ENCODE peak calls at places on chromosomes 3 and 15, in five cellular contexts. N is NCI-H1436, E is SW 1271, V is coronary artery, Z is NCI-H1105 treated with DMSO at 0.1 percent for 48 hours. X is an unnamed sample.
A peak's percentile ranks its signal among the peaks of the same experiment; 100 is the strongest.

GRCh38 chr15:80578206-80578595 is 116.9 kb upstream of the ABHD17C start:
- DNase-seq in N (no peak), Z (no peak), V (no peak), E (no peak), X (no peak)

GRCh38 chr15:99452728-99453643 is 112.8 kb upstream of the MEF2A start:
- DNase-seq in Z (no peak), E (no peak), V (peak; percentile 86), N (no peak), X (no peak)

GRCh38 chr3:155101398-155101797 is 21.3 kb downstream of the MME start:
- DNase-seq in N (no peak), E (no peak), Z (no peak), V (no peak), X (no peak)

GRCh38 chr3:122350814-122351418 is 25.9 kb downstream of the CSTA start:
- DNase-seq in V (no peak), Z (no peak), E (no peak), N (no peak), X (no peak)

GRCh38 chr15:68684476-68684875 is 105.7 kb downstream of the CORO2B start:
- DNase-seq in E (no peak), Z (no peak), N (no peak), V (peak; percentile 45), X (no peak)

GRCh38 chr3:143769663-143770062 is 78.6 kb downstream of the SLC9A9 start:
- DNase-seq in N (peak; percentile 10), E (no peak), V (no peak), Z (no peak), X (no peak)

GRCh38 chr3:139520028-139520737 is 19.4 kb downstream of the RBP1 start:
- DNase-seq in V (peak; percentile 65), N (peak; percentile 23), Z (no peak), E (no peak), X (no peak)

GRCh38 chr3:37768107-37768809 is 93.4 kb upstream of the CTDSPL start:
- DNase-seq in N (no peak), E (no peak), Z (peak; percentile 24), V (no peak), X (peak; percentile 43)

GRCh38 chr15:68774521-68775293 is 46.0 kb downstream of the ANP32A start:
- DNase-seq in Z (no peak), E (no peak), V (peak; percentile 64), N (no peak), X (no peak)

GRCh38 chr3:121515862-121516261 is 29.9 kb downstream of the POLQ start:
- DNase-seq in Z (no peak), E (no peak), N (no peak), V (no peak), X (no peak)

GRCh38 chr3:189914799-189915198 is 205.9 kb downstream of the P3H2 start:
- DNase-seq in E (peak; percentile 84), V (no peak), Z (no peak), N (no peak), X (no peak)

GRCh38 chr3:156939315-156939714 is 113.2 kb downstream of the LEKR1 start:
- DNase-seq in E (no peak), V (no peak), N (no peak), Z (no peak), X (no peak)

GRCh38 chr3:176595307-176595706 is 602.0 kb downstream of the TBL1XR1 start:
- DNase-seq in E (no peak), Z (no peak), N (no peak), V (no peak), X (no peak)

GRCh38 chr15:58260911-58261267 is 122.7 kb downstream of the AQP9 start:
- DNase-seq in N (peak; percentile 48), Z (peak; percentile 92), E (no peak), V (no peak), X (peak; percentile 75)

GRCh38 chr3:109089265-109089664 is 28.7 kb downstream of the MORC1 start:
- DNase-seq in E (no peak), V (no peak), N (no peak), Z (no peak), X (no peak)

GRCh38 chr3:76700323-76700722 is 339.6 kb upstream of the ROBO2 start:
- DNase-seq in V (no peak), N (no peak), Z (no peak), E (no peak), X (no peak)

GRCh38 chr3:159453036-159453435 is 535.6 kb upstream of the IL12A start:
- DNase-seq in N (no peak), V (no peak), E (no peak), Z (no peak), X (no peak)

GRCh38 chr3:196207833-196208607 is 3.2 kb downstream of the ZDHHC19 start:
- DNase-seq in Z (no peak), E (no peak), V (no peak), N (no peak), X (peak; percentile 76)

GRCh38 chr15:101258238-101259144 is 6.6 kb upstream of the CHSY1 start:
- DNase-seq in E (peak; percentile 79), N (peak; percentile 9), Z (peak; percentile 75), V (peak; percentile 64), X (peak; percentile 58)

GRCh38 chr3:149507491-149508324 is 33.2 kb downstream of the TM4SF4 start:
- DNase-seq in V (no peak), E (no peak), Z (no peak), N (no peak), X (no peak)

GRCh38 chr3:196486263-196486662 is 17.3 kb downstream of the RNF168 start:
- DNase-seq in E (no peak), Z (no peak), V (no peak), N (peak; percentile 19), X (no peak)

GRCh38 chr15:58393196-58393790 is 38.5 kb upstream of the LIPC start:
- DNase-seq in V (no peak), N (no peak), Z (peak; percentile 13), E (no peak), X (peak; percentile 42)

GRCh38 chr3:152968388-152969024 is 133.6 kb downstream of the P2RY1 start:
- DNase-seq in E (no peak), N (no peak), Z (no peak), V (no peak), X (no peak)

GRCh38 chr15:74854453-74854852 is 11.5 kb upstream of the ULK3 start:
- DNase-seq in Z (no peak), E (no peak), V (no peak), N (no peak), X (no peak)

GRCh38 chr3:64174328-64174727 is 50.9 kb downstream of the PRICKLE2 start:
- DNase-seq in E (no peak), N (no peak), V (no peak), Z (no peak), X (no peak)

GRCh38 chr3:38348903-38349302 is 2.3 kb downstream of the XYLB start:
- DNase-seq in Z (no peak), N (no peak), V (no peak), E (no peak), X (no peak)

GRCh38 chr15:71333839-71334238 is 218.6 kb downstream of the THSD4 start:
- DNase-seq in E (no peak), Z (no peak), V (no peak), N (no peak), X (no peak)

GRCh38 chr15:70451861-70452653 is 311.3 kb downstream of the UACA start:
- DNase-seq in N (peak; percentile 52), E (no peak), V (no peak), Z (no peak), X (no peak)

GRCh38 chr3:4738737-4739274 is 240.4 kb upstream of the BHLHE40 start:
- DNase-seq in E (no peak), Z (no peak), N (no peak), V (no peak), X (no peak)

GRCh38 chr3:31652296-31652695 is 119.6 kb downstream of the STT3B start:
- DNase-seq in E (no peak), Z (no peak), N (no peak), V (no peak), X (no peak)

GRCh38 chr3:151315136-151315535 is 1.5 kb downstream of the GPR87 start:
- DNase-seq in Z (no peak), N (no peak), V (no peak), E (peak; percentile 52), X (no peak)

GRCh38 chr15:49134683-49135341 is 20.6 kb downstream of the COPS2 start:
- DNase-seq in E (no peak), N (no peak), V (no peak), Z (no peak), X (no peak)

GRCh38 chr3:10185804-10186762 is 21.4 kb downstream of the IRAK2 start:
- DNase-seq in N (no peak), V (no peak), E (no peak), Z (no peak), X (no peak)

GRCh38 chr15:76866716-76867321 is 38.3 kb downstream of the SCAPER start:
- DNase-seq in N (peak; percentile 42), E (peak; percentile 41), Z (no peak), V (no peak), X (peak; percentile 0)

GRCh38 chr3:2847062-2847841 is 262.9 kb downstream of the IL5RA start:
- DNase-seq in V (no peak), E (no peak), Z (no peak), N (no peak), X (no peak)

GRCh38 chr15:42921049-42921731 is 612 bp upstream of the TTBK2 start:
- DNase-seq in Z (peak; percentile 12), E (no peak), V (peak; percentile 79), N (no peak), X (no peak)

GRCh38 chr3:133393691-133394474 is 6.0 kb upstream of the BFSP2 start:
- DNase-seq in V (no peak), N (no peak), Z (no peak), E (no peak), X (no peak)

GRCh38 chr15:65980824-65981456 is 111.6 kb downstream of the RAB11A start:
- DNase-seq in Z (peak; percentile 15), N (no peak), E (peak; percentile 46), V (no peak), X (no peak)